ENCODE peak calls at places on chromosome 22, in five cellular contexts. R, K, L, X and J are unnamed samples.

GRCh38 chr22:44436656-44437492 is 61.2 kb downstream of the RTL6 start:
- DNase-seq in X (no peak), L (no peak), K (no peak), R (peak), J (no peak)

GRCh38 chr22:21904250-21904789 is 36.9 kb upstream of the MAPK1 start:
- DNase-seq in K (no peak), X (no peak), R (no peak), L (no peak), J (no peak)

GRCh38 chr22:46936378-46936916 is 174.0 kb downstream of the TBC1D22A start:
- DNase-seq in R (no peak), K (no peak), X (peak), L (peak), J (no peak)

GRCh38 chr22:23912293-23912903 is 18.2 kb downstream of the MIF start:
- DNase-seq in K (no peak), X (no peak), R (no peak), L (no peak), J (no peak)

GRCh38 chr22:21642584-21643448 is 714 bp downstream of the SDF2L1 start:
- DNase-seq in L (peak), K (peak), R (peak), X (no peak), J (peak)

GRCh38 chr22:27438271-27438980 is 363.1 kb downstream of the MN1 start:
- DNase-seq in K (peak), X (no peak), R (no peak), L (peak), J (no peak)

GRCh38 chr22:23180301-23180892 is at the start of gene BCR:
- DNase-seq in X (peak), L (peak), R (peak), K (peak), J (peak)

GRCh38 chr22:43883719-43884415 is 7.9 kb downstream of the PNPLA5 start:
- DNase-seq in K (no peak), R (peak), L (no peak), X (no peak), J (no peak)

GRCh38 chr22:42963231-42963595 is 51.7 kb downstream of the PACSIN2 start:
- DNase-seq in L (no peak), X (no peak), K (no peak), R (no peak), J (no peak)

GRCh38 chr22:23100124-23100801 is 29.9 kb downstream of the GNAZ start:
- DNase-seq in K (no peak), L (no peak), X (no peak), R (no peak), J (no peak)

GRCh38 chr22:46845281-46846153 is 83.1 kb downstream of the TBC1D22A start:
- DNase-seq in X (no peak), L (peak), K (peak), R (no peak), J (peak)

GRCh38 chr22:44005524-44005923 is 18.6 kb upstream of the PARVB start:
- DNase-seq in L (no peak), X (no peak), R (peak), K (no peak), J (no peak)

GRCh38 chr22:20588092-20588842 is 80.9 kb downstream of the MED15 start:
- DNase-seq in X (no peak), K (no peak), R (no peak), L (no peak), J (no peak)

GRCh38 chr22:41668971-41669911 is 19.4 kb downstream of the SNU13 start:
- DNase-seq in X (no peak), K (peak), L (peak), R (no peak), J (peak)

GRCh38 chr22:26610072-26610958 is 7.5 kb downstream of the CRYBB1 start:
- DNase-seq in X (no peak), K (peak), R (no peak), L (peak), J (peak)

GRCh38 chr22:41369837-41370236 is 11.9 kb upstream of the TEF start:
- DNase-seq in X (no peak), R (no peak), L (no peak), K (no peak), J (no peak)

GRCh38 chr22:39932918-39933649 is 27.1 kb upstream of the TMA7B start:
- DNase-seq in R (no peak), L (no peak), X (no peak), K (peak), J (peak)

GRCh38 chr22:36409911-36410756 is 22.4 kb upstream of the MYH9 start:
- DNase-seq in R (peak), L (peak), K (peak), X (no peak), J (no peak)

GRCh38 chr22:21970800-21971617 is 11.6 kb downstream of the TOP3B start:
- DNase-seq in R (no peak), K (no peak), L (no peak), X (no peak), J (no peak)

GRCh38 chr22:33114570-33114969 is 56.4 kb upstream of the SYN3 start:
- DNase-seq in L (no peak), K (no peak), R (no peak), X (no peak), J (no peak)

GRCh38 chr22:28032896-28033295 is 113.8 kb upstream of the PITPNB start:
- DNase-seq in X (no peak), L (no peak), R (no peak), K (no peak), J (no peak)

GRCh38 chr22:29998627-29999026 is 81.6 kb upstream of the HORMAD2 start:
- DNase-seq in R (no peak), K (peak), L (no peak), X (no peak), J (peak)

GRCh38 chr22:24187731-24188644 is 6.7 kb downstream of the SUSD2 start:
- DNase-seq in K (no peak), R (peak), L (no peak), X (no peak), J (no peak)

GRCh38 chr22:22528780-22529179 is 8.7 kb upstream of the ZNF280A start:
- DNase-seq in X (no peak), R (no peak), K (no peak), L (no peak), J (no peak)

GRCh38 chr22:21829523-21829922 is 37.9 kb downstream of the MAPK1 start:
- DNase-seq in X (no peak), L (no peak), K (no peak), R (no peak), J (no peak)

GRCh38 chr22:26486394-26486793 is 2.7 kb downstream of the SRRD start:
- DNase-seq in X (no peak), K (no peak), R (no peak), L (no peak), J (no peak)

GRCh38 chr22:22944268-22944985 is 56.8 kb downstream of the IGLL5 start:
- DNase-seq in R (peak), L (no peak), X (no peak), K (no peak), J (no peak)

GRCh38 chr22:42343551-42344081 is 73.2 kb upstream of the TCF20 start:
- DNase-seq in L (no peak), K (no peak), R (no peak), X (no peak), J (no peak)

GRCh38 chr22:35958334-35958733 is 70.3 kb downstream of the RBFOX2 start:
- DNase-seq in L (no peak), X (no peak), R (no peak), K (no peak), J (no peak)

GRCh38 chr22:39994046-39994565 is 648 bp upstream of the FAM83F start:
- DNase-seq in K (no peak), X (no peak), R (no peak), L (no peak), J (no peak)

GRCh38 chr22:22720201-22720723 is 75.8 kb downstream of the GGTLC2 start:
- DNase-seq in K (peak), X (peak), L (peak), R (no peak), J (peak)

GRCh38 chr22:41382098-41382578 is 396 bp downstream of the TEF start:
- DNase-seq in R (peak), K (peak), L (peak), X (peak), J (peak)

GRCh38 chr22:35313311-35314121 is 13.8 kb downstream of the TOM1 start:
- DNase-seq in R (peak), L (peak), K (peak), X (no peak), J (peak)

DNA sequence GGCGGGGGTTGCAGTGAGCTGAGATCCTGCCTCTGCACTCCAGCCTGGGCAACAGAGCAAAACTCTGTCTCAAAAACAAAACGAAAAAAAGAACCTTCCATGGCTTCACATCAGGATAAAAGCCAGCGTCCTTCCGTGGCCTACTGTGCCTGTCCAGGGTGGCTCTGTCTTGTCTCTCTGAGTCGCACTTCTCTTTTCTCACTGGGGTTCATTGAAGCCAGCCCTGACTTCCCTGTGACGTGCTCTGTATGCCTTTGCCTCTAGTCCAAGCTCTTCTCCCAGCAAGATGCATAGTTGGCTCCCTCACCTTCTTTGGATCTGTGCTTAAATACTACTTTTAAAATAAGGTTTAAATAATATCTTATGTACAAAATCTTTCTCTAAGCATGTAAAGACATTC is 11.6 kb downstream of the ATXN10 start:
- DNase-seq in X (peak), R (no peak), L (no peak), K (no peak), J (no peak)
- H3K4me3 ChIP-seq in X (no peak), R (no peak), L (no peak), K (no peak), J (no peak)

DNA sequence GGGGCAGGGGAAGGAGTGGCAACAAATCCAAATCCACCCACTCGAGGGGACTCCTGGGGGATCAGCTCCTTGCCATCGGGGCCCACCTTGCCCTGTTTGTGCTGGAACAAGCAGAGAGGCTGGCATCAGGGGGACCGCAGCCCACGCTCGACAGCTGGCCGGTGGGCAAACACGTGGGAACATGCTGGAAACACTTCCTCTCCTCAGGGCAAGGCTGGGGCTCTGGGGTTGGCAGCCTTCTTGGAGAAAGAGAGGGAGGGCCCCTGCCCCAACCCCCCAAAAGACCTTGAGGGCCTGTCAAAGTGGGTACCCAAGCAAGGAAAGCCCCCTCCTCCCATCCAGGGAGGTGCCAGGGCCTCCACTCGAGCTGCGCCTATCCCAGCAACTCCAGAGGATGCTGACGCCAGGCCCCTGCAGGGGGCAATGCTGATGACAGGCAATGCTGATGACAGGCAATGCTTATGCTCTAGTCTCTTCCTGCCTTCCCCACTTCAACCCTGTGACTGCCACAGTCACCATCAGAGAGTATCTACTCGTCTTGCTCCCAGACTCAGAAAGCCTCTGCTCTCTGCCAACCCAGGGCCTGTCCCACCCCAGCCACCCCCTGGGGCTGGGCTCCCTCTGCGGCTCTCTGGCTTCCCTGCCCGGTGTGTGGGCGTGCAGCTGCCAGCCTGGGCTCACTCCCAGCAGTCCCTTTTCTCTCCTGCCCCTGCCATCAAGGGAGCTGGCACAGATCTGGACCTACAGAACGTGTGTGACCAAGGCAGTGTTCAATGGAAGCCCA is 6.0 kb downstream of the ESS2 start:
- DNase-seq in X (no peak), R (no peak), K (no peak), L (no peak), J (no peak)
- TF ChIP-seq CTCF in X (no peak), R (no peak), K (no peak), L (no peak), J (no peak)

DNA sequence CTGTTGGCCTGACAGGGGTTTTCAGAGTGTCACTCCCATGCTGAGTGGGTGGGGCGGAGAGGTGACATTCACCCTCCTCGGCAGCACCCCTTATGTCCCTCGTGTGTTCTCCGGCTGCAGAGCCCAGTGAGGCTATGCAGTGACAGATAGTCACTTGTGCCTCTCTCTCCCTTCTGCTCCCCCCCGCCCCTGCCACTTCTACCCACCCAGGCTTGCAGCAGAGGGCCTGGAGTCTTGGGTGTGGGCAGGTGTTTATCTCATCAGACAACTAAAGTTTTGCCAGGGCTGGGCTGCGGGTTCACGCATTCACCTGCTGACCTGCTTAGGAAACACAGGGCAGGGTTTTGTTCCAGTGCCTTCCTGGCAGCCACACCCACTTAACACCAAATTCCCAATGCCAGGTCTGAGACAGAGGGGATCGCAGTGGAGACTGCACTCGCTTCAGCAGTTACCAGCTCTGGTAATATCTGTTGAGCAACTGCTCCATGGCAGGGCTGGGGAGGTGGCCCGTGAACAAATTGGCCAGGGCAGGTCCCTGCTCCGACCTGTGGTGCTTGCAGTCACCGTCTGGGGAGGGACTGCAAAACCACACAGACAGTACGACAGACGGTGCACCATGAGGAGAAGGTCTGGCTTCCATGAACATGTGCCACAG is 50.5 kb upstream of the ADA2 start:
- DNase-seq in R (no peak), K (no peak), X (no peak), L (no peak), J (no peak)
- H3K4me3 ChIP-seq in R (no peak), K (no peak), X (no peak), L (no peak), J (no peak)

DNA sequence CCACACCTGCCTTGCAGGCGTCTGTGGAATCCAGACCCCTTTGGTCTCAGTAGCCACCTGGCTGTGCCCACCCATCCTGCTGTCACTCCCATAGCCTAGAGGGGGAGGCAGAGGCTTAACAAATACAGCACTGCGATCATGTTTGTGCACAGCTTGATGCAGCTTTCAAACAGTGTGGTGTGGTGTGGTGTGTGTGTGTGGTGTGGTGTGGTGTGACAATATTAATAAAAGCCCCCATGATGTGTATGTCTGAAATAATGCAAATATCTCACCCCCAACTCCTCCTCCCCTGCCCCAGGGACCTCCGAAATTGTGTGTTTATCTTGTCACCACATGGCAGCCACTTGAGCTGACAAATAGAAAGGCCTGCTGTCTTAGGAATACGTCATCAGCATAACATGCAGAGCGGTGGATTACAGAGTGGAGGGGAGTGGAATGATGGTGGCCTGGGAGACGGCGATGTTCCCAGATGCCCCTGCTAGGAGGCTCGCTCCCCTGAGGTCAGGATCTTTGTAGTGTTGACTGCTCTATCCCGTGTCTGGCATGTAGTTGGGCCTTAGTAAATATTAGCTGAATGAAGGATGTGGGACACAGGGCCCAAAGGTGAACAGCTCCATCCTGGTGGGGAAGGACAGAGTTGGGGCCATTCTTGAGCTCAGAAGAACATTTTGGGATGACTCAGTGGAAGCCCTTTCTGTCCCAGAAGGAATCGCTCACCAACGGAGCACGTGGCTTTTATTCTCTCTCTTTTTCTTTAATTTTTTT is 2.8 kb downstream of the PDXP start:
- DNase-seq in L (peak), X (no peak), K (peak), R (no peak), J (peak)
- TF ChIP-seq CTCF in L (peak), X (peak), K (peak), R (peak), J (peak)

DNA sequence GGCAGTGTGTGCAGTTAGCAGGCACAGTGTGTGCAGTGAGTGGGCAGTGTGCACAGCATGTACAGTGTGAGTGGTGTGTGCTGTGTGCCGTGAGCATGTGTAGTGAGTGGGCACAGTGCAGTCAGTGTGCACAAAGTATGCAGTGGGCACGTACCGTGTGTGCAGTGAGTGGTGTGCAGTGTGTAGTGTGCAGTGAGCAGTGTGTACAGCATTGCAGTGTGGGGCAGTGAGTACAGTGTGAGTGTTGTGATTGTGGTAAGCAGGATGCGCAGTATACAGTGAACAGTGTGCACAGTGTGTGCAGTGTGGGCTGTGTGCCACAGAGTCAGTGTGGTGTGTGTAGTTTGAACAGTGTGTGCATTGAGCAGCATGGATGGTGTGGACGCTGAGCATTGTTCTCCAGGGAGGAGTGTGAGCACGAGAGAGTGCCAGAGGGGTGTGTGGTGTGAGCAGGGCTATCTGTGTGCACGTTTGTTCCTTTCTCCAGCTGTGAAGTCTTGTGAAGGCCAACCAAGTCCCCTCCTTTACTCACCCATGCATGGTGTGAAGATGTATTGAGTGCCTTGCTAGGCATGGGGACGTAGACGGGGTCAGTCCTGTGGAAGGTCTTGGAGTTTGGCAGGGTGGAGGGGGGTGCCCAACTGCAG is 3.1 kb downstream of the SHANK3 start:
- DNase-seq in L (no peak), K (no peak), R (no peak), X (no peak), J (no peak)
- H3K4me3 ChIP-seq in L (no peak), K (no peak), R (peak), X (no peak), J (no peak)

GRCh38 chr22:50146440-50147228 is 23.9 kb upstream of the PANX2 start:
- DNase-seq in K (peak), X (peak), L (peak), R (peak), J (peak)
- TF ChIP-seq CTCF in K (peak), X (peak), L (peak), R (peak), J (peak)

GRCh38 chr22:32043391-32043790 is 330 bp downstream of the SLC5A1 start:
- DNase-seq in R (no peak), X (no peak), L (no peak), K (no peak), J (no peak)

GRCh38 chr22:32048069-32048468 is 5.0 kb downstream of the SLC5A1 start:
- DNase-seq in R (no peak), X (no peak), K (no peak), L (no peak), J (no peak)

GRCh38 chr22:32042924-32043323 is at the start of gene SLC5A1:
- DNase-seq in L (no peak), R (peak), K (no peak), X (no peak), J (no peak)

GRCh38 chr22:32044913-32045312 is 1.9 kb downstream of the SLC5A1 start:
- DNase-seq in K (no peak), L (no peak), R (no peak), X (peak), J (peak)

DNA sequence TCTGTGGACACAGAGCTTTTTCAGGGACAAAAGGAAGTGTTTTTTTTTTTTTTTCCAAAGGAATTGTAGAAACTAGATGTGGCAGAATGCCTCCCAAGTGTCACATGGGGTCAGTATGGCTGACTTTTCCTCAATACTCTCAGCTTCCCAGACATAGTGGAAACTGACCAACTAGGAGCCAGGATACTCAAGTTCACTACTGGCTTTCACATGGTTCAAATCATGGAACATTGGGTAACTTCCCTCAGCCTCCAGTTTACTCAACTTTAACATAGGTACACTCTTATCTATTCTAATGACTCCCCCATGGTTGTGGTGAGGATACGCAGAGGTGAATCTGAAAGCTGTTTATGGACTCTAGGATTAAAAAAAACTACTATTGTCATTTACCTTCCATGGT is 1.4 kb downstream of the SLC5A1 start:
- DNase-seq in X (no peak), L (no peak), K (no peak), R (no peak), J (no peak)
- H3K4me3 ChIP-seq in X (no peak), L (no peak), K (no peak), R (no peak), J (no peak)

GRCh38 chr22:38304526-38304925 is 12.7 kb downstream of the CSNK1E start:
- DNase-seq in L (no peak), X (no peak), K (peak), R (no peak), J (peak)
- TF ChIP-seq CTCF in L (no peak), X (no peak), K (peak), R (peak), J (peak)

GRCh38 chr22:17086750-17087149 is 1.9 kb downstream of the IL17RA start:
- DNase-seq in L (no peak), R (peak), K (no peak), X (no peak), J (no peak)
- H3K4me3 ChIP-seq in L (no peak), R (peak), K (peak), X (no peak), J (no peak)